ENCODE peak calls at places on chromosomes 1 and 21, in five cellular contexts. P is DMS79 treated with DMSO at 0.1 percent for 48 hours, T is Peyer's patch, A is activated T-cell treated with anti-CD3 and anti-CD28 coated beads for 48 hours, G is SJCRH30. W is an unnamed sample.

GRCh38 chr1:152047607-152047953 is 10.8 kb upstream of the S100A11 start:
- DNase-seq in G (no peak), A (no peak), T (no peak), P (peak; percentile 77), W (peak; percentile 77)

GRCh38 chr21:18049461-18049860 is 195.2 kb upstream of the CHODL start:
- DNase-seq in A (no peak), G (no peak), P (no peak), T (no peak), W (no peak)

GRCh38 chr1:187051618-187052232 is 223.0 kb downstream of the PLA2G4A start:
- DNase-seq in P (no peak), A (no peak), G (no peak), T (no peak), W (no peak)

GRCh38 chr1:62401034-62401433 is 35.8 kb upstream of the USP1 start:
- DNase-seq in P (peak; percentile 41), T (no peak), A (no peak), G (no peak), W (no peak)

GRCh38 chr1:8789314-8790214 is 27.9 kb downstream of the RERE start:
- DNase-seq in T (no peak), P (no peak), A (no peak), G (no peak), W (no peak)

GRCh38 chr1:202283379-202283844 is 58.3 kb downstream of the UBE2T start:
- DNase-seq in A (no peak), T (peak; percentile 23), P (peak; percentile 98), G (peak; percentile 69), W (no peak)

GRCh38 chr1:205774277-205775014 is 836 bp downstream of the RAB29 start:
- DNase-seq in G (peak; percentile 38), P (no peak), T (peak; percentile 34), A (no peak), W (no peak)

GRCh38 chr1:202656951-202657646 is 53.2 kb downstream of the SYT2 start:
- DNase-seq in P (no peak), A (no peak), T (no peak), G (peak; percentile 62), W (no peak)

GRCh38 chr1:45499415-45499769 is 481 bp downstream of the CCDC163 start:
- DNase-seq in T (no peak), G (no peak), P (peak; percentile 31), A (no peak), W (no peak)

GRCh38 chr1:173330149-173330951 is 123.2 kb upstream of the TNFSF4 start:
- DNase-seq in G (peak; percentile 9), P (no peak), A (no peak), T (no peak), W (no peak)

GRCh38 chr21:35428927-35429326 is 379.8 kb upstream of the RUNX1 start:
- DNase-seq in G (no peak), A (no peak), T (no peak), P (no peak), W (no peak)